ENCODE peak calls at places on chromosomes 13 and 19, in four cellular contexts. One of them, this sample, is unnamed.

GRCh38 chr19:52170863-52171320 is 529 bp downstream of the ZNF836 start:
- DNase-seq in PC-3: no peak
- DNase-seq in endothelial cell of umbilical vein: peak; percentile 10
- DNase-seq in A673: peak; percentile 16
- DNase-seq in this sample: no peak

GRCh38 chr13:79222427-79223205 is 183.4 kb downstream of the RBM26 start:
- DNase-seq in endothelial cell of umbilical vein: no peak
- DNase-seq in PC-3: no peak
- DNase-seq in A673: no peak
- DNase-seq in this sample: no peak

GRCh38 chr19:12766051-12766521 is 9.3 kb downstream of the HOOK2 start:
- DNase-seq in endothelial cell of umbilical vein: peak; percentile 88
- DNase-seq in A673: peak; percentile 89
- DNase-seq in PC-3: peak; percentile 79
- DNase-seq in this sample: no peak

GRCh38 chr19:40091205-40092129 is 724 bp upstream of the ZNF780A start:
- DNase-seq in endothelial cell of umbilical vein: no peak
- DNase-seq in PC-3: no peak
- DNase-seq in A673: no peak
- DNase-seq in this sample: no peak

GRCh38 chr19:6690160-6690885 is 20.4 kb upstream of the TNFSF14 start:
- DNase-seq in PC-3: no peak
- DNase-seq in A673: no peak
- DNase-seq in endothelial cell of umbilical vein: no peak
- DNase-seq in this sample: no peak

GRCh38 chr13:100176781-100177389 is 88.0 kb downstream of the PCCA start:
- DNase-seq in endothelial cell of umbilical vein: peak; percentile 18
- DNase-seq in A673: peak; percentile 79
- DNase-seq in PC-3: no peak
- DNase-seq in this sample: no peak

GRCh38 chr13:58960909-58961308 is 1202.8 kb downstream of the DIAPH3 start:
- DNase-seq in A673: peak; percentile 30
- DNase-seq in endothelial cell of umbilical vein: peak; percentile 33
- DNase-seq in PC-3: peak; percentile 7
- DNase-seq in this sample: no peak

GRCh38 chr13:79992111-79992510 is 348.8 kb downstream of the SPRY2 start:
- DNase-seq in endothelial cell of umbilical vein: no peak
- DNase-seq in PC-3: no peak
- DNase-seq in A673: no peak
- DNase-seq in this sample: no peak

GRCh38 chr19:16258440-16258903 is 60.8 kb downstream of the AP1M1 start:
- DNase-seq in PC-3: no peak
- DNase-seq in A673: no peak
- DNase-seq in endothelial cell of umbilical vein: peak; percentile 94
- DNase-seq in this sample: no peak

GRCh38 chr19:8335343-8336071 is 7.6 kb downstream of the KANK3 start:
- DNase-seq in endothelial cell of umbilical vein: no peak
- DNase-seq in A673: no peak
- DNase-seq in PC-3: no peak
- DNase-seq in this sample: no peak

GRCh38 chr13:110249326-110249725 is 57.6 kb downstream of the COL4A1 start:
- DNase-seq in A673: no peak
- DNase-seq in PC-3: no peak
- DNase-seq in endothelial cell of umbilical vein: no peak
- DNase-seq in this sample: no peak

GRCh38 chr13:46389985-46390384 is 2.9 kb upstream of the RUBCNL start:
- DNase-seq in endothelial cell of umbilical vein: no peak
- DNase-seq in PC-3: peak; percentile 13
- DNase-seq in A673: peak; percentile 79
- DNase-seq in this sample: peak; percentile 43

GRCh38 chr13:98450495-98451167 is 126.3 kb downstream of the STK24 start:
- DNase-seq in PC-3: no peak
- DNase-seq in endothelial cell of umbilical vein: no peak
- DNase-seq in A673: peak; percentile 41
- DNase-seq in this sample: no peak

GRCh38 chr19:19321143-19321577 is 531 bp downstream of the MAU2 start:
- DNase-seq in PC-3: peak; percentile 29
- DNase-seq in A673: no peak
- DNase-seq in endothelial cell of umbilical vein: peak; percentile 30
- DNase-seq in this sample: no peak

GRCh38 chr19:17734146-17734545 is 14.9 kb downstream of the MAP1S start:
- DNase-seq in endothelial cell of umbilical vein: no peak
- DNase-seq in PC-3: no peak
- DNase-seq in A673: no peak
- DNase-seq in this sample: no peak

GRCh38 chr13:49760555-49760954 is 31.9 kb downstream of the KPNA3 start:
- DNase-seq in PC-3: no peak
- DNase-seq in A673: no peak
- DNase-seq in endothelial cell of umbilical vein: no peak
- DNase-seq in this sample: no peak

GRCh38 chr13:51912091-51912490 is 50.3 kb downstream of the CCDC70 start:
- DNase-seq in A673: no peak
- DNase-seq in endothelial cell of umbilical vein: no peak
- DNase-seq in PC-3: peak; percentile 52
- DNase-seq in this sample: no peak

GRCh38 chr13:72246396-72246795 is 379.4 kb upstream of the DACH1 start:
- DNase-seq in PC-3: peak; percentile 14
- DNase-seq in endothelial cell of umbilical vein: no peak
- DNase-seq in A673: no peak
- DNase-seq in this sample: no peak

GRCh38 chr13:44873486-44873885 is 115.8 kb downstream of the NUFIP1 start:
- DNase-seq in endothelial cell of umbilical vein: no peak
- DNase-seq in A673: no peak
- DNase-seq in PC-3: no peak
- DNase-seq in this sample: no peak

GRCh38 chr13:31545616-31546015 is 193.7 kb upstream of the RXFP2 start:
- DNase-seq in endothelial cell of umbilical vein: peak; percentile 31
- DNase-seq in A673: no peak
- DNase-seq in PC-3: no peak
- DNase-seq in this sample: no peak

GRCh38 chr13:99425485-99426341 is 75.6 kb upstream of the TM9SF2 start:
- DNase-seq in endothelial cell of umbilical vein: no peak
- DNase-seq in A673: no peak
- DNase-seq in PC-3: no peak
- DNase-seq in this sample: no peak

GRCh38 chr13:101218484-101218883 is 197.8 kb downstream of the NALCN start:
- DNase-seq in PC-3: peak; percentile 6
- DNase-seq in A673: no peak
- DNase-seq in endothelial cell of umbilical vein: no peak
- DNase-seq in this sample: no peak

GRCh38 chr19:55909801-55910200 is 22.3 kb downstream of the NLRP13 start:
- DNase-seq in PC-3: no peak
- DNase-seq in endothelial cell of umbilical vein: no peak
- DNase-seq in A673: no peak
- DNase-seq in this sample: no peak

GRCh38 chr13:24742294-24742693 is 21.7 kb upstream of the RNF17 start:
- DNase-seq in PC-3: no peak
- DNase-seq in A673: peak; percentile 69
- DNase-seq in endothelial cell of umbilical vein: no peak
- DNase-seq in this sample: no peak

GRCh38 chr19:13092608-13093260 is 9.9 kb downstream of the LYL1 start:
- DNase-seq in endothelial cell of umbilical vein: peak; percentile 20
- DNase-seq in A673: no peak
- DNase-seq in PC-3: no peak
- DNase-seq in this sample: no peak

GRCh38 chr19:19276386-19276785 is 3.3 kb upstream of the TM6SF2 start:
- DNase-seq in PC-3: no peak
- DNase-seq in A673: no peak
- DNase-seq in endothelial cell of umbilical vein: no peak
- DNase-seq in this sample: no peak

GRCh38 chr19:28546148-28546685 is 666.7 kb downstream of the UQCRFS1 start:
- DNase-seq in A673: no peak
- DNase-seq in endothelial cell of umbilical vein: no peak
- DNase-seq in PC-3: no peak
- DNase-seq in this sample: no peak

GRCh38 chr13:97499181-97499580 is 65.2 kb downstream of the RAP2A start:
- DNase-seq in endothelial cell of umbilical vein: no peak
- DNase-seq in A673: no peak
- DNase-seq in PC-3: peak; percentile 52
- DNase-seq in this sample: no peak

GRCh38 chr13:51453308-51453958 is 597 bp upstream of the INTS6 start:
- DNase-seq in A673: peak; percentile 78
- DNase-seq in PC-3: no peak
- DNase-seq in endothelial cell of umbilical vein: no peak
- DNase-seq in this sample: no peak

GRCh38 chr19:10418281-10419199 is 1.8 kb upstream of the PDE4A start:
- DNase-seq in endothelial cell of umbilical vein: no peak
- DNase-seq in A673: peak; percentile 71
- DNase-seq in PC-3: no peak
- DNase-seq in this sample: no peak

GRCh38 chr19:33734913-33735312 is 61.8 kb upstream of the KCTD15 start:
- DNase-seq in A673: no peak
- DNase-seq in PC-3: no peak
- DNase-seq in endothelial cell of umbilical vein: no peak
- DNase-seq in this sample: no peak

GRCh38 chr19:5369962-5370367 is 29.4 kb upstream of the PTPRS start:
- DNase-seq in PC-3: peak; percentile 65
- DNase-seq in endothelial cell of umbilical vein: peak; percentile 35
- DNase-seq in A673: peak; percentile 61
- DNase-seq in this sample: no peak

GRCh38 chr13:46905249-46905648 is 8.4 kb upstream of the HTR2A start:
- DNase-seq in A673: no peak
- DNase-seq in PC-3: peak; percentile 55
- DNase-seq in endothelial cell of umbilical vein: no peak
- DNase-seq in this sample: peak; percentile 4

DNA sequence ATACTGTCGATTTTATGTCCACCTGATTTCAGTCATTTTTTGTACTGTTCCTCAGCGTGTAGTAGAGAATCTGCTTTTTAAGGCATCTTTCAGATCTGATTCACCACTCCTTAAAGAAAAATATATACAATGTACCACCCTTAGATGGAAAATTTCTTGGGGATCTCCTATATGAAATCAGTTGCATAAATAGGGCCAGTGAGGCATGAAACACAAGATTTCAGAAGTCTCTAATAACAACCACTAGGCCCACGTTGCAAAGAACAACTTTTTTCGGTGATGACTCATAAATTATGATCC is 1.4 kb downstream of the USP12 start:
- DNase-seq in endothelial cell of umbilical vein: no peak
- DNase-seq in A673: peak; percentile 32
- DNase-seq in PC-3: peak; percentile 63
- DNase-seq in this sample: no peak
- H3K4me3 ChIP-seq in endothelial cell of umbilical vein: peak overlapping the region; percentile 74
- H3K4me3 ChIP-seq in A673: peak overlapping the region; percentile 87
- H3K4me3 ChIP-seq in PC-3: peak overlapping the region; percentile 72
- H3K4me3 ChIP-seq in this sample: peak overlapping the region; percentile 63

GRCh38 chr13:35872369-35872768 is 258.8 kb downstream of the DCLK1 start:
- DNase-seq in PC-3: no peak
- DNase-seq in A673: no peak
- DNase-seq in endothelial cell of umbilical vein: no peak
- DNase-seq in this sample: no peak

GRCh38 chr13:35871561-35871960 is 259.6 kb downstream of the DCLK1 start:
- DNase-seq in A673: no peak
- DNase-seq in endothelial cell of umbilical vein: no peak
- DNase-seq in PC-3: no peak
- DNase-seq in this sample: no peak

GRCh38 chr13:35879111-35879510 is 252.1 kb downstream of the DCLK1 start:
- DNase-seq in PC-3: no peak
- DNase-seq in A673: no peak
- DNase-seq in endothelial cell of umbilical vein: no peak
- DNase-seq in this sample: no peak

GRCh38 chr13:35876601-35877000 is 254.6 kb downstream of the DCLK1 start:
- DNase-seq in PC-3: no peak
- DNase-seq in A673: no peak
- DNase-seq in endothelial cell of umbilical vein: no peak
- DNase-seq in this sample: no peak

DNA sequence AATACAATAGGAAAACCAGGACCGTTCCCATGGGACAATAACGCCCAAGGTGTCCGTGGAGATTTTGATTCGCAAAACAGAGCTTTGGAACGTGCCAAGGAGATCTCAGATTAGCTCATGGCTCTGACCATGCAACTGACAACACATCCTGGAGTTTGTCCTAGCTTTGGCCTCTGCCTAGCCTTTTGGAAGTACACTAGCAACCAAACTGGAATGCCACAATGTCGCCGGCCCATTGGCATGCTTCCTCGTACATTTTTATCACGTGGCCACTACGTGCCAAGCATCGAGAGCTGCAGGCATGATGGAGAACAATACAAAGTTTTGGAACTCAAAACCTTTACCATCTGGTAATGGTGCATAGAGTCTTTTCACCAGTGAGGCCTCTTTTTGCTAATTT is 256.5 kb downstream of the DCLK1 start:
- DNase-seq in PC-3: no peak
- DNase-seq in endothelial cell of umbilical vein: no peak
- DNase-seq in A673: no peak
- DNase-seq in this sample: no peak
- TF ChIP-seq CTCF in PC-3: no peak
- TF ChIP-seq CTCF in endothelial cell of umbilical vein: no peak
- TF ChIP-seq CTCF in A673: no peak
- TF ChIP-seq CTCF in this sample: no peak

GRCh38 chr19:58059003-58059671 is at the start of gene ZNF135:
- DNase-seq in A673: peak; percentile 86
- DNase-seq in endothelial cell of umbilical vein: peak; percentile 36
- DNase-seq in PC-3: no peak
- DNase-seq in this sample: peak; percentile 38

GRCh38 chr19:58056861-58057260 is 2.2 kb upstream of the ZNF135 start:
- DNase-seq in endothelial cell of umbilical vein: no peak
- DNase-seq in A673: no peak
- DNase-seq in PC-3: no peak
- DNase-seq in this sample: no peak

GRCh38 chr19:58060231-58060630 is 1.1 kb downstream of the ZNF135 start:
- DNase-seq in A673: no peak
- DNase-seq in PC-3: no peak
- DNase-seq in endothelial cell of umbilical vein: no peak
- DNase-seq in this sample: no peak

GRCh38 chr19:58058428-58058827 is 654 bp upstream of the ZNF135 start:
- DNase-seq in A673: no peak
- DNase-seq in endothelial cell of umbilical vein: no peak
- DNase-seq in PC-3: no peak
- DNase-seq in this sample: no peak

DNA sequence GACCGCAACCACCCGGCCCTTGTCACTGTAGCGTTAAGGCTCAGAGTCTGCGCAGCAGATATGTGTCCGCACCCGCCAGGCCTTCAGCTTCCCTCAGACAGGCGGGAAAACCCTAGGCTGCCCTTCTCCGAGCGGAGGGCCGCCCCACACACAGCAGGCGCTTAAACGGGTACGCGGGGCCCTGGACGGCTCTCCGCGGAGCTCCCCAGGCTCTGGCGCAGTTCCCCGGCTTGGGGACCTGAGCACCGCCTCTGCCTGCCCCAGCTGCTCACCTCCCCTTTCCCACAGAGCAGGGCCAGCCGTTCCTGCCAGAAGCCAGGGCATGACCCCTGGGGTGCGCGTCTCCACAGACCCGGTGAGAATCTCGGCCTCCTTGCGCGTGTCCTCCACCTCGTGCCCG is 599 bp downstream of the ZNF135 start:
- DNase-seq in endothelial cell of umbilical vein: no peak
- DNase-seq in A673: peak; percentile 25
- DNase-seq in PC-3: no peak
- DNase-seq in this sample: no peak
- H3K4me3 ChIP-seq in endothelial cell of umbilical vein: peak overlapping the region; percentile 27
- H3K4me3 ChIP-seq in A673: peak overlapping the region; percentile 60
- H3K4me3 ChIP-seq in PC-3: no peak overlapping the region
- H3K4me3 ChIP-seq in this sample: peak overlapping the region; percentile 55

GRCh38 chr19:47228937-47229673 is 1.9 kb downstream of the BBC3 start:
- DNase-seq in A673: no peak
- DNase-seq in endothelial cell of umbilical vein: peak; percentile 67
- DNase-seq in PC-3: no peak
- DNase-seq in this sample: no peak
- TF ChIP-seq CTCF in A673: no peak
- TF ChIP-seq CTCF in endothelial cell of umbilical vein: no peak
- TF ChIP-seq CTCF in PC-3: no peak
- TF ChIP-seq CTCF in this sample: no peak

This sample was measured in kidney epithelial cell.